ENCODE peak calls at places on chromosomes 4 and X, in six cellular contexts. F, O, T, V, S and C are unnamed samples.

GRCh38 chrX:48460606-48461005 is 9.5 kb downstream of the SLC38A5 start:
- DNase-seq in F (no peak), O (no peak), T (no peak), V (no peak), S (no peak), C (no peak)

GRCh38 chr4:30600246-30600645 is 119.9 kb upstream of the PCDH7 start:
- DNase-seq in F (no peak), O (no peak), T (no peak), V (no peak), S (no peak), C (no peak)

GRCh38 chr4:75180790-75181776 is 248.2 kb downstream of the PARM1 start:
- DNase-seq in F (peak), O (no peak), T (no peak), V (no peak), S (peak), C (no peak)

GRCh38 chr4:153205028-153205648 is 895 bp downstream of the TRIM2 start:
- DNase-seq in F (no peak), O (peak), T (no peak), V (peak), S (peak), C (peak)

GRCh38 chr4:133424611-133425010 is 275.5 kb downstream of the PCDH10 start:
- DNase-seq in F (no peak), O (no peak), T (no peak), V (no peak), S (no peak), C (peak)

GRCh38 chr4:48489683-48490011 is 405 bp upstream of the ZAR1 start:
- DNase-seq in F (no peak), O (no peak), T (no peak), V (no peak), S (no peak), C (no peak)

GRCh38 chrX:21305799-21306336 is 68.3 kb upstream of the CNKSR2 start:
- DNase-seq in F (no peak), O (no peak), T (no peak), V (no peak), S (no peak), C (no peak)

GRCh38 chr4:99879458-99879857 is 14.8 kb downstream of the LAMTOR3 start:
- DNase-seq in F (no peak), O (no peak), T (no peak), V (no peak), S (no peak), C (no peak)

GRCh38 chr4:140812916-140813315 is 56.7 kb upstream of the TBC1D9 start:
- DNase-seq in F (no peak), O (no peak), T (no peak), V (no peak), S (no peak), C (no peak)

GRCh38 chr4:76874176-76874575 is 23.8 kb downstream of the SOWAHB start:
- DNase-seq in F (no peak), O (no peak), T (no peak), V (no peak), S (no peak), C (peak)

GRCh38 chr4:23903859-23904438 is 14.1 kb upstream of the PPARGC1A start:
- DNase-seq in F (no peak), O (no peak), T (no peak), V (no peak), S (no peak), C (no peak)

GRCh38 chr4:112650332-112650731 is 13.4 kb downstream of the LARP7 start:
- DNase-seq in F (no peak), O (no peak), T (no peak), V (no peak), S (no peak), C (no peak)

GRCh38 chrX:13345037-13345436 is 25.2 kb upstream of the ATXN3L start:
- DNase-seq in F (no peak), O (no peak), T (no peak), V (no peak), S (peak), C (no peak)

GRCh38 chr4:113444386-113444785 is 317.2 kb downstream of the CAMK2D start:
- DNase-seq in F (no peak), O (no peak), T (no peak), V (no peak), S (no peak), C (no peak)

GRCh38 chrX:56797966-56798711 is 69.1 kb downstream of the NBDY start:
- DNase-seq in F (no peak), O (no peak), T (no peak), V (no peak), S (no peak), C (no peak)

GRCh38 chr4:2818351-2818939 is 25.2 kb upstream of the ADD1 start:
- DNase-seq in F (peak), O (no peak), T (no peak), V (no peak), S (no peak), C (peak)

GRCh38 chr4:104064650-104065577 is 345.1 kb upstream of the TACR3 start:
- DNase-seq in F (peak), O (peak), T (peak), V (peak), S (peak), C (peak)

GRCh38 chrX:11968470-11968869 is 169.8 kb upstream of the FRMPD4 start:
- DNase-seq in F (no peak), O (peak), T (no peak), V (no peak), S (no peak), C (no peak)

GRCh38 chrX:8692886-8693285 is 39.1 kb downstream of the ANOS1 start:
- DNase-seq in F (no peak), O (no peak), T (no peak), V (no peak), S (no peak), C (no peak)

GRCh38 chr4:164935363-164935762 is 42.1 kb downstream of the TRIM61 start:
- DNase-seq in F (peak), O (peak), T (peak), V (no peak), S (peak), C (peak)

GRCh38 chr4:55736605-55737183 is 82.9 kb upstream of the EXOC1L start:
- DNase-seq in F (no peak), O (no peak), T (peak), V (peak), S (no peak), C (no peak)

GRCh38 chrX:133926809-133927208 is 58.6 kb downstream of the GPC3 start:
- DNase-seq in F (no peak), O (no peak), T (no peak), V (no peak), S (no peak), C (no peak)

GRCh38 chrX:77953708-77954107 is 15.7 kb downstream of the PGAM4 start:
- DNase-seq in F (no peak), O (no peak), T (no peak), V (no peak), S (no peak), C (no peak)

GRCh38 chr4:42404001-42404400 is 6.7 kb downstream of the SHISA3 start:
- DNase-seq in F (peak), O (no peak), T (no peak), V (no peak), S (no peak), C (no peak)

GRCh38 chrX:104742345-104742744 is 176.3 kb downstream of the IL1RAPL2 start:
- DNase-seq in F (no peak), O (no peak), T (no peak), V (no peak), S (no peak), C (no peak)

GRCh38 chr4:124290678-124291077 is 421.9 kb downstream of the ANKRD50 start:
- DNase-seq in F (no peak), O (no peak), T (no peak), V (no peak), S (no peak), C (no peak)

GRCh38 chr4:66275381-66276060 is 605.2 kb upstream of the EPHA5 start:
- DNase-seq in F (no peak), O (no peak), T (no peak), V (no peak), S (no peak), C (peak)

GRCh38 chr4:16636911-16637630 is 261.4 kb downstream of the LDB2 start:
- DNase-seq in F (no peak), O (no peak), T (no peak), V (no peak), S (no peak), C (no peak)

GRCh38 chr4:161841759-161842158 is 322.0 kb downstream of the FSTL5 start:
- DNase-seq in F (no peak), O (no peak), T (no peak), V (no peak), S (no peak), C (no peak)

GRCh38 chrX:8049827-8050226 is 121.2 kb downstream of the VCX2 start:
- DNase-seq in F (no peak), O (no peak), T (no peak), V (no peak), S (no peak), C (no peak)

GRCh38 chr4:101983835-101984234 is 193.3 kb downstream of the BANK1 start:
- DNase-seq in F (no peak), O (no peak), T (no peak), V (no peak), S (no peak), C (no peak)

GRCh38 chr4:53321151-53321987 is 44.5 kb downstream of the SCFD2 start:
- DNase-seq in F (no peak), O (no peak), T (peak), V (no peak), S (no peak), C (no peak)

GRCh38 chr4:164955107-164955805 is 22.2 kb downstream of the TRIM61 start:
- DNase-seq in F (no peak), O (no peak), T (no peak), V (no peak), S (no peak), C (no peak)

GRCh38 chr4:123452585-123452984 is 56.0 kb downstream of the SPRY1 start:
- DNase-seq in F (no peak), O (peak), T (no peak), V (no peak), S (no peak), C (no peak)

GRCh38 chr4:169927280-169927679 is 98.9 kb downstream of the MFAP3L start:
- DNase-seq in F (no peak), O (no peak), T (no peak), V (no peak), S (no peak), C (no peak)

GRCh38 chr4:73583661-73584060 is 36.6 kb downstream of the RASSF6 start:
- DNase-seq in F (no peak), O (no peak), T (no peak), V (no peak), S (no peak), C (no peak)

GRCh38 chrX:20433376-20433775 is 166.7 kb upstream of the RPS6KA3 start:
- DNase-seq in F (no peak), O (no peak), T (no peak), V (no peak), S (no peak), C (no peak)

GRCh38 chr4:104971458-104971857 is 175.2 kb upstream of the TET2 start:
- DNase-seq in F (no peak), O (no peak), T (no peak), V (no peak), S (no peak), C (no peak)

GRCh38 chr4:40402556-40402955 is 67.4 kb downstream of the CHRNA9 start:
- DNase-seq in F (no peak), O (no peak), T (no peak), V (no peak), S (no peak), C (no peak)

GRCh38 chr4:56861365-56861764 is 39.9 kb upstream of the SPINK2 start:
- DNase-seq in F (peak), O (no peak), T (no peak), V (no peak), S (no peak), C (no peak)

GRCh38 chr4:56858302-56858644 is 36.8 kb upstream of the SPINK2 start:
- DNase-seq in F (no peak), O (no peak), T (no peak), V (no peak), S (no peak), C (no peak)

GRCh38 chr4:56857601-56858301 is 36.2 kb upstream of the SPINK2 start:
- DNase-seq in F (no peak), O (no peak), T (no peak), V (no peak), S (no peak), C (no peak)

GRCh38 chr4:56860781-56861180 is 39.3 kb upstream of the SPINK2 start:
- DNase-seq in F (no peak), O (no peak), T (no peak), V (no peak), S (no peak), C (no peak)

GRCh38 chr4:56859841-56860240 is 38.3 kb upstream of the SPINK2 start:
- DNase-seq in F (no peak), O (no peak), T (no peak), V (no peak), S (no peak), C (no peak)
- TF ChIP-seq SP1 in F (no peak), O (no peak), T (no peak), V (no peak), S (no peak), C (no peak)

DNA sequence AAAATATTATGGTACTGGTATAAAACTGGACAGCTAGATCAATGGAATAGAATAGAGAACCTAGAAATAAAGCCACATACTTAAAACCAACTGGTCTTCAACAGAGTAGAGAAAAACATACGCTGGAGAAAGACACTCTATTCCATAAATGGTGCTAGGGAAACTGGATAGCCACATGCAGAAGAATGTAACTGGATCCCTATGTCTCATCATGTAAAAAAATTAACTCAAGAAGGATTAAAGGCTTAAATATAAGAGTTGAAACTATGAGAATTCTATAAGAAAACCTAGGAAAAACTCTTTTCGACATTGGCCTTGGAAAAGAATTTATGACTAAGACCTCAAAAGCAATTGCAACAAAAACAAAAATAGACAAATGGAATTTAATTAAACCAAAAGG is 114.6 kb downstream of the PCDH18 start:
- DNase-seq in F (no peak), O (no peak), T (no peak), V (no peak), S (no peak), C (no peak)
- TF ChIP-seq SP1 in F (no peak), O (no peak), T (no peak), V (no peak), S (no peak), C (no peak)

GRCh38 chr4:8181844-8182243 is 17.2 kb upstream of the SH3TC1 start:
- DNase-seq in F (no peak), O (no peak), T (no peak), V (peak), S (no peak), C (no peak)
- TF ChIP-seq SP1 in F (no peak), O (no peak), T (no peak), V (no peak), S (no peak), C (no peak)

GRCh38 chr4:109878355-109878754 is 30.4 kb downstream of the LRIT3 start:
- DNase-seq in F (no peak), O (no peak), T (no peak), V (no peak), S (no peak), C (no peak)
- TF ChIP-seq SP1 in F (no peak), O (no peak), T (no peak), V (no peak), S (no peak), C (no peak)

DNA sequence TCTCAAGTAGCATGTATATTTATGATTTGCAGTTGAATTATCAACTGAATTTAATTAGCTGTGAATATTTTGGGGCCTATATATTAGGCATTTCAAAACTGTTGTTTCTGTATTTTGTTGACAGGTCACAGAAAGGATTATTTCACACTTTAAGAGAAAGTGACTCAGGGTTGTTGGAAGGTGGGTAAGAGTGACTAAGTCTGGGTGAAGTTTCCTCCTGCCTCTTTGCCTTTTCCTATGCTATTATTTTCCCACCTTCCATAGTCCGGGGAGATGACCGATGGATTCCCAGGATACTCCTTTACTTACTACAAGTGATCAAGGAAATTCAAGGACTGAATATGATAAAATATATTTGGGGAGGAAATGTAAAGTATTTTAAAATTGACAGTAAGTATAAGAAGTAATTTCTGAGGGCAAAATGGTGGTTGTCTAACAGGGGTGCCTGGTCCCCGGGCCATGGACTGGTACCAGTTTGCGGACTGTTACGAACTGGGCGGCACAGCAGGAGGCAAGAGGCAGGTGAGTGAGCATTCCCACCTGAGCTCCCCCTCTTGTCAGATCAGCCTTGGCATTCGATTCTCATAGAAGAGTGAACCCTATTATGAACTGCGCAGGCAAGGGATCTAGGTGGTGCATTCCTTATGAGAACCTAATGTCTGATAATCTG is 175.5 kb upstream of the GPRIN3 start:
- DNase-seq in F (no peak), O (no peak), T (no peak), V (no peak), S (no peak), C (no peak)
- TF ChIP-seq SP1 in F (no peak), O (no peak), T (no peak), V (no peak), S (no peak), C (no peak)

GRCh38 chr4:117900832-117901231 is 133.5 kb upstream of the NDST3 start:
- DNase-seq in F (no peak), O (no peak), T (no peak), V (no peak), S (no peak), C (no peak)
- TF ChIP-seq SP1 in F (no peak), O (no peak), T (no peak), V (no peak), S (no peak), C (no peak)